ENCODE peak calls at places on chromosomes 2 and 18, in seven cellular contexts. Z is gastrocnemius medialis, Y is uterus, H is endothelial cell, J is M059J, X is fibroblast of mammary gland, T is neural crest cell. B is an unnamed sample.

GRCh38 chr2:99106905-99107304 is 34.6 kb upstream of the C2orf15 start:
- DNase-seq in H (no peak), X (peak; percentile 24), Y (no peak), J (peak; percentile 8), T (no peak), Z (no peak), B (no peak)

GRCh38 chr2:196234672-196235071 is 63.3 kb upstream of the STK17B start:
- DNase-seq in J (peak; percentile 89), Y (no peak), T (no peak), Z (no peak), H (no peak), X (peak; percentile 50), B (no peak)

GRCh38 chr2:233400961-233401360 is 46.7 kb downstream of the DGKD start:
- DNase-seq in J (no peak), Y (no peak), H (no peak), X (no peak), Z (no peak), T (no peak), B (no peak)

GRCh38 chr18:43271593-43272432 is 5.5 kb downstream of the SYT4 start:
- DNase-seq in X (peak; percentile 69), Z (no peak), Y (no peak), H (peak; percentile 58), T (peak; percentile 50), J (peak; percentile 39), B (peak; percentile 6)

GRCh38 chr2:40318931-40319330 is 133.0 kb downstream of the SLC8A1 start:
- DNase-seq in X (no peak), H (no peak), T (no peak), Z (no peak), J (no peak), Y (no peak), B (no peak)

GRCh38 chr2:150376627-150377335 is 110.7 kb downstream of the RND3 start:
- DNase-seq in T (peak; percentile 6), Y (no peak), Z (peak; percentile 37), H (no peak), J (peak; percentile 42), X (peak; percentile 51), B (no peak)

GRCh38 chr2:25347205-25347815 is 5.6 kb upstream of the DNMT3A start:
- DNase-seq in T (no peak), Y (no peak), J (peak; percentile 61), Z (peak; percentile 53), X (peak; percentile 66), H (no peak), B (no peak)

GRCh38 chr18:73880387-73880786 is 267.2 kb downstream of the FBXO15 start:
- DNase-seq in X (no peak), Z (no peak), Y (no peak), H (no peak), T (no peak), J (peak; percentile 70), B (no peak)

GRCh38 chr2:170714156-170715061 is 728 bp upstream of the SP5 start:
- DNase-seq in T (peak; percentile 30), H (peak; percentile 28), X (no peak), Y (peak; percentile 39), J (peak; percentile 11), Z (no peak), B (peak; percentile 45)

GRCh38 chr2:229922449-229923386 is at the start of gene FBXO36:
- DNase-seq in T (peak; percentile 83), Z (peak; percentile 35), J (peak; percentile 80), Y (peak; percentile 27), H (peak; percentile 85), X (peak; percentile 49), B (peak; percentile 66)

GRCh38 chr2:18514838-18515461 is 45.5 kb downstream of the RDH14 start:
- DNase-seq in Y (no peak), X (no peak), T (no peak), J (no peak), Z (no peak), H (no peak), B (no peak)

GRCh38 chr2:96541753-96542152 is 5.2 kb downstream of the ARID5A start:
- DNase-seq in H (no peak), Z (no peak), Y (no peak), J (no peak), X (no peak), T (no peak), B (no peak)

GRCh38 chr2:110678457-110679336 is 834 bp upstream of the BUB1 start:
- DNase-seq in J (peak; percentile 37), Y (peak; percentile 25), X (no peak), Z (no peak), H (peak; percentile 6), T (peak; percentile 9), B (peak; percentile 27)

GRCh38 chr18:75161629-75162028 is 47.3 kb downstream of the PTGR3 start:
- DNase-seq in Z (peak; percentile 65), H (no peak), Y (no peak), T (no peak), J (peak; percentile 40), X (no peak), B (no peak)

GRCh38 chr2:127810156-127810636 is 775 bp downstream of the WDR33 start:
- DNase-seq in H (no peak), T (no peak), J (peak; percentile 34), Y (no peak), Z (no peak), X (peak; percentile 29), B (peak; percentile 17)

GRCh38 chr18:45802814-45803492 is 22.5 kb upstream of the SIGLEC15 start:
- DNase-seq in T (no peak), H (no peak), X (peak; percentile 99), Z (no peak), J (peak; percentile 98), Y (no peak), B (no peak)

GRCh38 chr2:36355157-36355889 is at the start of gene CRIM1:
- DNase-seq in Z (peak; percentile 84), X (peak; percentile 87), T (peak; percentile 64), H (peak; percentile 84), Y (peak; percentile 89), J (peak; percentile 84), B (peak; percentile 75)

GRCh38 chr2:19235308-19235707 is 123.1 kb downstream of the OSR1 start:
- DNase-seq in X (peak; percentile 88), Y (peak; percentile 38), J (no peak), T (no peak), H (no peak), Z (peak; percentile 15), B (no peak)

GRCh38 chr18:23784811-23785245 is 95.6 kb downstream of the LAMA3 start:
- DNase-seq in Y (no peak), H (peak; percentile 22), X (peak; percentile 90), Z (no peak), T (no peak), J (peak; percentile 79), B (peak; percentile 30)

GRCh38 chr2:189297446-189297845 is 117.9 kb upstream of the COL5A2 start:
- DNase-seq in X (peak; percentile 70), T (no peak), Z (no peak), H (no peak), Y (no peak), J (peak; percentile 78), B (no peak)

GRCh38 chr2:85707304-85707703 is 13.1 kb downstream of the GNLY start:
- DNase-seq in Y (peak; percentile 78), J (peak; percentile 80), Z (peak; percentile 72), H (peak; percentile 66), X (peak; percentile 94), T (peak; percentile 71), B (peak; percentile 78)

GRCh38 chr18:36693931-36694661 is 134.7 kb downstream of the TPGS2 start:
- DNase-seq in T (no peak), J (no peak), Z (no peak), X (peak; percentile 64), Y (no peak), H (no peak), B (no peak)

GRCh38 chr2:156423674-156424282 is 12.4 kb upstream of the GPD2 start:
- DNase-seq in Z (no peak), T (no peak), X (no peak), Y (no peak), H (no peak), J (no peak), B (no peak)

GRCh38 chr2:133362061-133362476 is 206.2 kb downstream of the NCKAP5 start:
- DNase-seq in H (no peak), Y (no peak), T (no peak), J (peak; percentile 81), Z (no peak), X (peak; percentile 19), B (peak; percentile 10)

GRCh38 chr18:59084286-59084779 is 55.4 kb upstream of the SEC11C start:
- DNase-seq in X (peak; percentile 77), Y (peak; percentile 60), J (peak; percentile 74), T (peak; percentile 78), H (peak; percentile 78), Z (peak; percentile 32), B (peak; percentile 66)

GRCh38 chr2:15981646-15982045 is 41.3 kb downstream of the MYCN start:
- DNase-seq in Y (no peak), T (no peak), Z (no peak), H (no peak), X (no peak), J (no peak), B (no peak)

GRCh38 chr2:58156780-58157179 is 84.3 kb downstream of the FANCL start:
- DNase-seq in Z (no peak), X (peak; percentile 53), H (no peak), T (no peak), J (peak; percentile 80), Y (no peak), B (no peak)

GRCh38 chr18:50469380-50469781 is 90.5 kb upstream of the MAPK4 start:
- DNase-seq in T (no peak), Y (no peak), J (no peak), H (no peak), Z (peak; percentile 33), X (no peak), B (no peak)

GRCh38 chr2:164897521-164898260 is 56.1 kb upstream of the COBLL1 start:
- DNase-seq in J (no peak), Z (no peak), H (no peak), T (no peak), Y (no peak), X (no peak), B (no peak)

GRCh38 chr2:24015562-24016375 is 5.9 kb downstream of the MFSD2B start:
- DNase-seq in T (no peak), Z (no peak), X (peak; percentile 82), Y (no peak), H (no peak), J (peak; percentile 89), B (no peak)

GRCh38 chr18:682833-683232 is 25.4 kb downstream of the TYMS start:
- DNase-seq in J (no peak), H (no peak), Y (no peak), X (no peak), Z (no peak), T (no peak), B (no peak)

GRCh38 chr2:158502984-158503383 is 46.2 kb downstream of the PKP4 start:
- DNase-seq in Y (no peak), X (peak; percentile 76), T (no peak), H (no peak), J (peak; percentile 47), Z (no peak), B (no peak)

GRCh38 chr2:111534816-111535803 is 348.9 kb downstream of the ANAPC1 start:
- DNase-seq in H (no peak), X (peak; percentile 50), T (no peak), Y (peak; percentile 24), J (peak; percentile 72), Z (no peak), B (no peak)

GRCh38 chr2:29272311-29272710 is 157.1 kb downstream of the CLIP4 start:
- DNase-seq in Z (no peak), X (no peak), J (no peak), Y (no peak), T (no peak), H (no peak), B (no peak)

GRCh38 chr18:32160547-32160946 is 29.3 kb upstream of the MEP1B start:
- DNase-seq in Z (no peak), H (no peak), T (no peak), X (no peak), J (no peak), Y (no peak), B (no peak)

GRCh38 chr2:106566050-106566449 is 78.9 kb downstream of the CD8B2 start:
- DNase-seq in Y (peak; percentile 46), X (peak; percentile 51), T (no peak), H (no peak), Z (peak; percentile 34), J (no peak), B (no peak)

GRCh38 chr2:119983108-119983507 is 29.8 kb upstream of the EPB41L5 start:
- DNase-seq in J (no peak), X (no peak), Y (no peak), H (no peak), Z (no peak), T (no peak), B (no peak)

GRCh38 chr18:32469691-32470131 is 971 bp downstream of the GAREM1 start:
- DNase-seq in H (no peak), T (no peak), X (peak; percentile 42), J (no peak), Z (no peak), Y (no peak), B (peak; percentile 19)

B was measured in HEK293T.